ENCODE peak calls at places on chromosome 13, in seven cellular contexts. E is cardiac muscle cell, N is mammary epithelial cell, D is lung, R is adrenal gland, K is MM.1S, U is left ventricle myocardium inferior. I is an unnamed sample. For H3K27me3 and H3K4me1, the result is how much of the 10 kb centered on the place peaks cover.

GRCh38 chr13:32468502-32469147 is 40.7 kb upstream of the N4BP2L1 start:
- DNase-seq in R (no peak), E (peak), K (no peak), N (no peak), D (no peak), U (no peak), I (no peak)

GRCh38 chr13:80361883-80362327 is 21.0 kb upstream of the SPRY2 start:
- DNase-seq in E (no peak), K (peak), R (no peak), N (peak), U (no peak), D (no peak), I (no peak)

GRCh38 chr13:95176611-95177259 is 124.5 kb downstream of the ABCC4 start:
- DNase-seq in N (no peak), K (no peak), U (no peak), R (no peak), E (peak), D (no peak), I (peak)

GRCh38 chr13:95033890-95034289 is 267.4 kb downstream of the ABCC4 start:
- DNase-seq in R (no peak), U (no peak), D (no peak), K (no peak), E (no peak), N (no peak), I (no peak)

GRCh38 chr13:109715902-109716301 is 70.5 kb downstream of the IRS2 start:
- DNase-seq in E (peak), D (no peak), U (no peak), K (no peak), N (peak), R (peak), I (no peak)

GRCh38 chr13:110507678-110508381 is 53.7 kb downstream of the RAB20 start:
- DNase-seq in E (no peak), D (peak), R (no peak), U (peak), K (peak), N (no peak), I (no peak)

GRCh38 chr13:23609414-23610186 is 39.4 kb downstream of the TNFRSF19 start:
- DNase-seq in D (peak), K (peak), R (peak), U (no peak), E (peak), N (no peak), I (no peak)

GRCh38 chr13:110838867-110839538 is 75.9 kb downstream of the ANKRD10 start:
- DNase-seq in N (no peak), R (no peak), E (no peak), D (no peak), K (no peak), U (no peak), I (no peak)

GRCh38 chr13:23500858-23501257 is 67.4 kb upstream of the SACS start:
- DNase-seq in K (no peak), R (peak), E (peak), U (no peak), D (no peak), N (peak), I (no peak)

GRCh38 chr13:77815330-77815729 is 103.3 kb downstream of the EDNRB start:
- DNase-seq in U (no peak), K (no peak), E (peak), R (no peak), D (no peak), N (no peak), I (no peak)

GRCh38 chr13:57632276-57633140 is 964 bp downstream of the PCDH17 start:
- DNase-seq in R (no peak), E (peak), N (no peak), U (no peak), K (no peak), D (no peak), I (no peak)

GRCh38 chr13:109345433-109345941 is 440.9 kb downstream of the IRS2 start:
- DNase-seq in N (peak), D (no peak), K (no peak), R (no peak), E (peak), U (no peak), I (no peak)

GRCh38 chr13:68064371-68064770 is 834.2 kb upstream of the PCDH9 start:
- DNase-seq in U (no peak), R (no peak), E (no peak), N (no peak), D (no peak), K (no peak), I (no peak)

GRCh38 chr13:45678282-45678681 is 23.8 kb upstream of the CBY2 start:
- DNase-seq in R (no peak), E (no peak), U (no peak), D (no peak), K (no peak), N (no peak), I (no peak)

GRCh38 chr13:110907951-110908898 is 6.6 kb downstream of the ANKRD10 start:
- DNase-seq in D (no peak), E (peak), K (peak), N (peak), R (peak), U (no peak), I (no peak)

GRCh38 chr13:37797606-37798005 is 72.0 kb downstream of the TRPC4 start:
- DNase-seq in U (no peak), K (no peak), E (no peak), R (no peak), N (no peak), D (no peak), I (no peak)

GRCh38 chr13:42649761-42650289 is 75.9 kb downstream of the TNFSF11 start:
- DNase-seq in U (no peak), E (peak), D (no peak), R (no peak), K (no peak), N (no peak), I (no peak)

GRCh38 chr13:32581177-32581786 is 5.0 kb upstream of the PDS5B start:
- DNase-seq in K (peak), R (no peak), N (no peak), E (peak), U (no peak), D (no peak), I (peak)

GRCh38 chr13:110138700-110139036 is 168.3 kb downstream of the COL4A1 start:
- DNase-seq in U (no peak), R (no peak), E (no peak), K (peak), N (no peak), D (no peak), I (no peak)

GRCh38 chr13:25732146-25732865 is 319.5 kb downstream of the SHISA2 start:
- DNase-seq in D (no peak), U (no peak), N (peak), K (no peak), R (no peak), E (peak), I (no peak)

GRCh38 chr13:111531505-111531904 is 211.1 kb downstream of the TEX29 start:
- DNase-seq in K (no peak), E (peak), N (no peak), R (no peak), D (no peak), U (no peak), I (no peak)

GRCh38 chr13:49669735-49670309 is 21.5 kb downstream of the EBPL start:
- DNase-seq in R (peak), K (peak), D (peak), U (no peak), E (peak), N (peak), I (no peak)

GRCh38 chr13:74158028-74158427 is 23.8 kb upstream of the KLF12 start:
- DNase-seq in U (peak), D (no peak), E (peak), K (no peak), N (no peak), R (no peak), I (no peak)

GRCh38 chr13:96431044-96431581 is 341.2 kb downstream of the HS6ST3 start:
- DNase-seq in D (no peak), E (no peak), K (no peak), U (no peak), R (no peak), N (no peak), I (no peak)

GRCh38 chr13:98987275-98987674 is 9.4 kb upstream of the DOCK9 start:
- DNase-seq in K (no peak), E (no peak), N (no peak), U (no peak), R (no peak), D (no peak), I (no peak)

GRCh38 chr13:98988277-98988676 is 10.4 kb upstream of the DOCK9 start:
- DNase-seq in U (no peak), N (no peak), E (no peak), D (no peak), K (no peak), R (peak), I (no peak)

GRCh38 chr13:98990701-98991100 is 12.8 kb upstream of the DOCK9 start:
- DNase-seq in K (no peak), U (no peak), E (no peak), D (no peak), R (no peak), N (no peak), I (no peak)

GRCh38 chr13:98988782-98989181 is 10.9 kb upstream of the DOCK9 start:
- DNase-seq in E (no peak), U (no peak), D (no peak), K (no peak), N (no peak), R (no peak), I (no peak)

GRCh38 chr13:98989469-98990235 is 11.8 kb upstream of the DOCK9 start:
- DNase-seq in D (no peak), N (no peak), U (no peak), K (no peak), R (no peak), E (no peak), I (no peak)
- H3K4me3 ChIP-seq in D (no peak), N (no peak), U (no peak), K (no peak), R (no peak), E (no peak), I (no peak)

GRCh38 chr13:27822873-27823311 is 30.6 kb downstream of the GSX1 start:
- DNase-seq in U (no peak), E (peak), R (no peak), K (no peak), D (no peak), N (peak), I (no peak)

GRCh38 chr13:27820524-27821482 is 28.5 kb downstream of the GSX1 start:
- DNase-seq in E (no peak), K (no peak), N (peak), U (no peak), D (no peak), R (no peak), I (no peak)

GRCh38 chr13:27824121-27824520 is 31.8 kb downstream of the GSX1 start:
- DNase-seq in D (no peak), K (no peak), E (no peak), R (no peak), N (no peak), U (no peak), I (no peak)

GRCh38 chr13:27822258-27822872 is 30.1 kb downstream of the GSX1 start:
- DNase-seq in K (no peak), U (no peak), R (no peak), E (no peak), N (peak), D (no peak), I (no peak)

GRCh38 chr13:27821566-27821965 is 29.3 kb downstream of the GSX1 start:
- DNase-seq in E (no peak), R (no peak), D (no peak), K (no peak), N (peak), U (no peak), I (no peak)
- H3K27me3 ChIP-seq in E (half or more), R (under half), D (under half), K (under half), N (under half), U (half or more), I (under half)

DNA sequence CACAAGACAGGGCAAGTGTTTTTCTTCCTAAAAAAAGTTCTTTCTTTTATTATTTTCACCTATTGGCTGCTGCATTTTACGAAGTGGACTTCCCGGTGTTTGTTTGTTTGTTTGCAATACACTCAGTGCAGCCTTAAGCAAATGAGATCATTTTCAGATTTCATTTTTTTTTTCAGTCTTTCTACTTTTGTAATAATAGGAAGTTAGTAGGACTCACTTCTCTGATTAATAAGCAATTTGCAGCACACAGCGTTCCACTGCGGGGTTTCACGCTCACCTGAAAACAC is 128.3 kb downstream of the STK24 start:
- DNase-seq in K (no peak), U (no peak), E (no peak), N (no peak), R (no peak), D (no peak), I (no peak)
- H3K4me1 ChIP-seq in K (under half), U (half or more), E (under half), N (under half), R (under half), D (under half), I (under half)

GRCh38 chr13:34588362-34588761 is 353.7 kb upstream of the NBEA start:
- DNase-seq in D (no peak), U (no peak), E (no peak), K (no peak), R (no peak), N (no peak), I (no peak)

GRCh38 chr13:34591163-34591562 is 350.9 kb upstream of the NBEA start:
- DNase-seq in R (no peak), D (no peak), U (no peak), N (no peak), K (no peak), E (peak), I (no peak)

GRCh38 chr13:34589581-34589980 is 352.5 kb upstream of the NBEA start:
- DNase-seq in D (no peak), K (no peak), E (no peak), U (no peak), N (no peak), R (no peak), I (no peak)

GRCh38 chr13:34594507-34594906 is 347.6 kb upstream of the NBEA start:
- DNase-seq in K (no peak), N (no peak), R (no peak), E (no peak), U (no peak), D (no peak), I (no peak)

DNA sequence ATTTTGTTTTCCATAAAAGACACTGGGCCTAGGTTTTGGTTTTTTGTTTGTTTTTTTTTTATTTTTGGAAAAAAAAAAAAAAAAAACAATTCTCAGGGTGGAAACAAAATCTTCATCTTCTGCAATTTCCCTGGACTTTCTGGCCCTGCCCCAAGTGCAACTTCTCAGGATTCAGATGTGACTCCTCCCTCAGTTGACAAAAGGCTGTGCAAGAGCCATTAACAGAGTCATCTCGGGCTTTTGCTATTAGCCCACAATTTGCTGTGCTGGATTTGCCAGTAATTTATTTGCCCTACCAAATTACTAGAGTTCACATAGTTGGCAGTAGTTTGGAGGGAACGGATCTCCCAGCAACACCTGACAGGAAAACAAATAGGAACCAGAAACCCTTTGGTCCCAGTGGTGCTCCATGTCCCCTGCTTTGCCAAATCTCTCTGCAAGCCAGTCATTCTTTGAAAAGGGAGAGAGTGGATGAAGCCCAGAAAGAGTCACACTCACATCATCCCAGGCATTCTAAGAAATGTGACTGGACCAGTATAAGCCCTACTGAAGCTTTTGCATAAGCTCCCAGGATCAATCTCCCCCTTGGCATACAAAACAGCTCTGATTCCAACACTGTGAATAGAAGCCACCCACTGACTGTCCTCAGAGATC is 350.1 kb upstream of the NBEA start:
- DNase-seq in N (no peak), D (no peak), E (no peak), R (peak), U (peak), K (no peak), I (no peak)
- H3K4me3 ChIP-seq in N (no peak), D (no peak), E (no peak), R (no peak), U (no peak), K (no peak), I (no peak)

GRCh38 chr13:75375329-75375728 is 106.6 kb downstream of the TBC1D4 start:
- DNase-seq in N (no peak), R (no peak), E (no peak), K (no peak), D (no peak), U (no peak), I (no peak)
- H3K27me3 ChIP-seq in N (under half), R (under half), E (under half), K (under half), D (under half), U (under half), I (under half)

GRCh38 chr13:106153041-106153440 is 382.4 kb downstream of the EFNB2 start:
- DNase-seq in K (no peak), E (no peak), N (no peak), R (no peak), D (no peak), U (no peak), I (no peak)
- H3K4me1 ChIP-seq in K (under half), E (under half), N (half or more), R (under half), D (under half), U (under half), I (under half)

DNA sequence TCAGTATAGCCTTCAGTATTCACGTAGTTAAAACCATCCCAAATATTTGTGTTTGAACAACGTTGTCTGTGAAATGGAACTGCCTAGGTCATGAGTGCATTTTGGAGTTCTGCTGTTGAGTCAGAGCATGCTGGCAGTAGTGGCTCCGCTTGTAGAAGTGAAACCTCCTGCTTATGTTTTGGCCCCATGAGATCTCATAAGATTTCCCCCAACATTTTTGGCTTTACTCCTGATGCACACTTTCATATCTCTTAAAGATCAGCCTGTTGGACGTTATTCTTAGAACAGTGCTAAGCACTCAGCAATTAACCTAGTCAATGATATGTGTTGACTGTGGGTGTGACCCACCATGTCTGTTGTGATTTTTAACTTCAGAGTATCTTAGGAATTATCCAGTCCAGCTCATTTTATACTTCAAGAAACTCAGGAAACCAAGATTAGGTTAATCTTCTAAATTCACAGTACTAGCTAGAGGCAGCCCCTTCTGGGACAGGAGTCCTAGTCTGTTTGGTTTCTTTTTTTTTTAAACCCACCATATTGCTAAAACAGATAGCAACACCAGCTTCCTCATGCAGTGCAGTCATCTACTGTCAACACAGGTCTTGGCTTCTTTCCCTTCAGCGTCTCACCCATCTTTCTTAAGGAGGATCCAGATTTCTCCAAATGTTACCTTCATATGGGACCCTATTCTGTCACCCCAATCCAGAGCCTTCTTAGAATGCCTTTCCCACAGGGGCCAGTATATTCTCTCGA is 26.2 kb downstream of the RAP2A start:
- DNase-seq in E (peak), U (no peak), K (peak), R (peak), N (no peak), D (no peak), I (no peak)
- H3K4me3 ChIP-seq in E (no peak), U (no peak), K (peak), R (no peak), N (no peak), D (no peak), I (no peak)

GRCh38 chr13:35987572-35988513 is 143.3 kb downstream of the DCLK1 start:
- DNase-seq in R (no peak), K (no peak), D (no peak), E (no peak), N (no peak), U (no peak), I (no peak)

GRCh38 chr13:35983206-35983605 is 148.0 kb downstream of the DCLK1 start:
- DNase-seq in N (no peak), R (no peak), U (no peak), K (no peak), E (no peak), D (no peak), I (no peak)

GRCh38 chr13:35988648-35989081 is 142.5 kb downstream of the DCLK1 start:
- DNase-seq in N (peak), K (no peak), E (peak), R (peak), D (no peak), U (no peak), I (no peak)

GRCh38 chr13:35984776-35985453 is 146.3 kb downstream of the DCLK1 start:
- DNase-seq in U (no peak), N (no peak), R (no peak), K (no peak), E (no peak), D (no peak), I (no peak)

DNA sequence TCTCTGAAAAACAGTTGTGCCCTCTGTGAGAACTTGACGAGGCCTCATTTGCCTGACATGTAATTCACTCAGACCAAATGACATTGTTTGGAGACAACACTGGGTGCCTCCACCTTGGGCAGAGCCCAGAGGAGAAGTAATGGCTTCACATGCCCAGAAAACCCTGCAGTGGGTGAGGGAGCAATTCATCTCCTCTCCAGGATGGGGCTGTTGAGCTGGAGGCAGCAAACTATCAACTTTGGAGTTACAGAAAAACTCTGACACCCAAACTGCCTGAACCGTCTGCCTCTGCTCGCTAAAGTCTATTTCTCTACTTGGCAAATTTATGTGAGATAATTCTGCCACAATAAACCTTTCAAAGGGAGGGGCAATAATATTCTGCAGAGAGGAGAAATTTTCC is 146.9 kb downstream of the DCLK1 start:
- DNase-seq in N (no peak), K (no peak), R (no peak), U (no peak), D (no peak), E (no peak), I (no peak)
- H3K27me3 ChIP-seq in N (under half), K (under half), R (under half), U (under half), D (under half), E (under half), I (under half)

DNA sequence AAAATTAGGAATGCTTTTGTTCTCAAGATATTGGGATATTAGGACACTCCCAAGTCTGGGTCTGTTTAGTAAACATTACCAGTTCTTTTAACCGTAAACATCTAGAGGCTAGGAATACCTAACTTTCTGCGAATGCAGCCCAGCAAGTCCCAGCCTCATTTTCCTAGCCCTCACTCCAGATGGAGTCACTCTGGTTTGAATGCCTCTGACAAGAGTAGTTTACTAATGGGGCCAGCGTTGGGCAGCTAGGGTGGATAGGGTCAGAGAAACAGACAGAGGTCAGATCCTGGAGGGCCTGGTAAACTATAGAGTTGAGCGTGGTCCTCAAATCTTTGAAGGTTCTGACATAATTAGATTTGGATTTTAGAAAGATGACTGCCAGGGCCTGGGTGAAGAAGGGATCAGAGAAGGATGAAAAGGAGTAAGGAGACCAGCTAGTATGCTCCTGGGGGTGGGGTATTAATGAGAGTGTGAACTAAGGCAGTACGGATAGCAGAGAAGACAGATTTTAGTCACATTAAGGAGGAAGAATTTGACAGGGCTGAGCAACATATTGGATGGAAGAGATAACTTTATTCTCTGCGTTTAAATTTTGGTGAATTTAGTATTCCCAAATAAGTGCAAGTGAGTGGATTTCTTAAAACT is 53.7 kb downstream of the WDFY2 start:
- DNase-seq in K (no peak), R (no peak), N (no peak), D (no peak), U (no peak), E (no peak), I (no peak)
- H3K4me1 ChIP-seq in K (under half), R (under half), N (under half), D (under half), U (half or more), E (under half), I (under half)

I was measured in CD4-positive, alpha-beta memory T cell.